ENCODE peak calls at places on chromosomes 3 and 15, in seven cellular contexts. M is T-helper 2 cell, N is 8988T, P is adrenal gland, F is T-helper 9 cell, R is progenitor cell of endocrine pancreas, C is breast epithelium. L is an unnamed sample.

GRCh38 chr3:155554777-155555445 is 190.0 kb downstream of the PLCH1 start:
- DNase-seq in M (no peak), N (no peak), P (no peak), F (no peak), R (no peak), C (no peak), L (peak)

GRCh38 chr3:3200632-3201212 is 21.2 kb upstream of the CRBN start:
- DNase-seq in M (no peak), N (no peak), P (peak), F (no peak), R (peak), C (no peak), L (peak)

GRCh38 chr3:33054100-33055097 is 42.5 kb downstream of the GLB1 start:
- DNase-seq in M (no peak), N (no peak), P (no peak), F (no peak), R (no peak), C (no peak), L (no peak)

GRCh38 chr15:78374436-78375393 is 34.6 kb downstream of the CRABP1 start:
- DNase-seq in M (no peak), N (no peak), P (no peak), F (no peak), R (no peak), C (no peak), L (no peak)

GRCh38 chr3:106711650-106712049 is 665.6 kb upstream of the CCDC54 start:
- DNase-seq in M (no peak), N (no peak), P (no peak), F (no peak), R (no peak), C (no peak), L (no peak)

GRCh38 chr3:134008630-134009156 is 21.0 kb downstream of the SLCO2A1 start:
- DNase-seq in M (no peak), N (peak), P (no peak), F (no peak), R (no peak), C (no peak), L (no peak)

GRCh38 chr3:172104471-172105072 is 65.2 kb downstream of the FNDC3B start:
- DNase-seq in M (no peak), N (no peak), P (peak), F (no peak), R (no peak), C (no peak), L (no peak)

GRCh38 chr3:195769551-195769950 is 42.2 kb downstream of the MUC4 start:
- DNase-seq in M (no peak), N (no peak), P (no peak), F (no peak), R (no peak), C (no peak), L (no peak)

GRCh38 chr3:153284282-153284938 is 122.4 kb downstream of the RAP2B start:
- DNase-seq in M (no peak), N (no peak), P (peak), F (peak), R (no peak), C (no peak), L (no peak)

GRCh38 chr3:126149256-126149902 is 31.0 kb downstream of the ALDH1L1 start:
- DNase-seq in M (no peak), N (no peak), P (no peak), F (no peak), R (no peak), C (no peak), L (no peak)

GRCh38 chr15:92914768-92915221 is 14.7 kb downstream of the CHD2 start:
- DNase-seq in M (no peak), N (no peak), P (no peak), F (no peak), R (no peak), C (no peak), L (no peak)

GRCh38 chr3:30597131-30597768 is 9.2 kb upstream of the TGFBR2 start:
- DNase-seq in M (no peak), N (no peak), P (peak), F (no peak), R (no peak), C (no peak), L (no peak)

GRCh38 chr15:22888120-22888859 is 49.8 kb downstream of the NIPA2 start:
- DNase-seq in M (no peak), N (no peak), P (peak), F (no peak), R (no peak), C (no peak), L (no peak)

GRCh38 chr3:32596926-32597369 is 26.3 kb upstream of the DYNC1LI1 start:
- DNase-seq in M (no peak), N (no peak), P (no peak), F (no peak), R (no peak), C (no peak), L (no peak)

GRCh38 chr3:164806188-164806587 is 272.1 kb downstream of the SI start:
- DNase-seq in M (no peak), N (no peak), P (no peak), F (no peak), R (no peak), C (no peak), L (no peak)

GRCh38 chr3:25603703-25604102 is 61.0 kb downstream of the TOP2B start:
- DNase-seq in M (no peak), N (no peak), P (peak), F (no peak), R (no peak), C (no peak), L (no peak)

GRCh38 chr15:66124626-66125025 is 128.9 kb downstream of the MEGF11 start:
- DNase-seq in M (no peak), N (no peak), P (no peak), F (no peak), R (no peak), C (no peak), L (no peak)

GRCh38 chr15:68764090-68764489 is 56.6 kb downstream of the ANP32A start:
- DNase-seq in M (no peak), N (no peak), P (no peak), F (no peak), R (no peak), C (no peak), L (no peak)

GRCh38 chr3:150545419-150546225 is 674 bp downstream of the SERP1 start:
- DNase-seq in M (no peak), N (no peak), P (peak), F (peak), R (peak), C (no peak), L (no peak)

GRCh38 chr3:47009225-47010049 is 30.0 kb downstream of the NBEAL2 start:
- DNase-seq in M (peak), N (peak), P (peak), F (peak), R (peak), C (peak), L (peak)

GRCh38 chr15:39156166-39156565 is 424.7 kb upstream of the THBS1 start:
- DNase-seq in M (no peak), N (no peak), P (no peak), F (no peak), R (no peak), C (no peak), L (no peak)

GRCh38 chr15:35929740-35930444 is 383.9 kb upstream of the DPH6 start:
- DNase-seq in M (no peak), N (no peak), P (no peak), F (no peak), R (no peak), C (no peak), L (no peak)